ENCODE peak calls at places on chromosomes 12 and 14, in nine cellular contexts. R is fibroblast of pulmonary artery, M is choroid plexus epithelial cell, T is GM06990, B is brain microvascular endothelial cell, S is AG04449, G is GM23248, V is tibial artery, I is heart right ventricle. E is an unnamed sample.

GRCh38 chr12:124938606-124939427 is 24.4 kb upstream of the UBC start:
- DNase-seq in R (peak), M (peak), T (peak), B (peak), S (no peak), G (peak), V (peak), I (peak), E (peak)

GRCh38 chr12:86838709-86839108 is 582.5 kb upstream of the MGAT4C start:
- DNase-seq in R (peak), M (peak), T (no peak), B (no peak), S (no peak), G (no peak), V (no peak), I (no peak), E (no peak)

GRCh38 chr14:34436960-34437728 is 24.9 kb downstream of the SPTSSA start:
- DNase-seq in R (peak), M (peak), T (no peak), B (no peak), S (no peak), G (no peak), V (no peak), I (no peak), E (no peak)

GRCh38 chr12:114316076-114316475 is 89.9 kb downstream of the TBX5 start:
- DNase-seq in R (peak), M (no peak), T (no peak), B (peak), S (peak), G (peak), V (no peak), I (peak), E (no peak)

GRCh38 chr14:69716483-69717187 is 50.3 kb upstream of the SRSF5 start:
- DNase-seq in R (peak), M (peak), T (no peak), B (peak), S (peak), G (peak), V (no peak), I (no peak), E (no peak)

GRCh38 chr12:97177482-97177881 is 270.4 kb downstream of the NEDD1 start:
- DNase-seq in R (no peak), M (no peak), T (no peak), B (no peak), S (no peak), G (no peak), V (no peak), I (no peak), E (no peak)

GRCh38 chr12:122732170-122732569 is 1.5 kb upstream of the HCAR1 start:
- DNase-seq in R (no peak), M (no peak), T (no peak), B (no peak), S (no peak), G (no peak), V (peak), I (no peak), E (no peak)

GRCh38 chr12:94186461-94187237 is 38.3 kb downstream of the PLXNC1 start:
- DNase-seq in R (peak), M (peak), T (no peak), B (peak), S (no peak), G (no peak), V (peak), I (no peak), E (peak)

GRCh38 chr12:31522607-31523006 is 68.3 kb downstream of the DENND5B start:
- DNase-seq in R (no peak), M (no peak), T (no peak), B (no peak), S (no peak), G (no peak), V (no peak), I (no peak), E (no peak)

GRCh38 chr12:65879878-65880277 is 55.6 kb downstream of the HMGA2 start:
- DNase-seq in R (peak), M (peak), T (no peak), B (peak), S (peak), G (peak), V (no peak), I (no peak), E (no peak)

GRCh38 chr14:21668377-21668776 is 5.2 kb downstream of the OR4E1 start:
- DNase-seq in R (peak), M (peak), T (no peak), B (peak), S (no peak), G (no peak), V (no peak), I (no peak), E (no peak)

GRCh38 chr12:45504606-45505005 is 224.9 kb upstream of the ARID2 start:
- DNase-seq in R (no peak), M (no peak), T (no peak), B (no peak), S (no peak), G (no peak), V (no peak), I (no peak), E (no peak)

GRCh38 chr12:117671734-117672133 is 297.1 kb downstream of the KSR2 start:
- DNase-seq in R (no peak), M (peak), T (no peak), B (no peak), S (no peak), G (peak), V (no peak), I (no peak), E (no peak)

GRCh38 chr12:107320929-107321618 is 227.7 kb upstream of the CRY1 start:
- DNase-seq in R (peak), M (peak), T (no peak), B (peak), S (no peak), G (peak), V (no peak), I (no peak), E (no peak)

GRCh38 chr12:123896786-123897185 is 75.8 kb downstream of the CCDC92 start:
- DNase-seq in R (peak), M (no peak), T (no peak), B (no peak), S (peak), G (peak), V (no peak), I (no peak), E (peak)

GRCh38 chr14:50539051-50539450 is 6.7 kb upstream of the MAP4K5 start:
- DNase-seq in R (no peak), M (no peak), T (no peak), B (no peak), S (no peak), G (no peak), V (no peak), I (no peak), E (no peak)

GRCh38 chr14:71006200-71006563 is 98.9 kb downstream of the PCNX1 start:
- DNase-seq in R (no peak), M (no peak), T (no peak), B (no peak), S (no peak), G (peak), V (no peak), I (no peak), E (no peak)

GRCh38 chr12:5830121-5830520 is 114.9 kb downstream of the ANO2 start:
- DNase-seq in R (no peak), M (no peak), T (no peak), B (no peak), S (no peak), G (no peak), V (no peak), I (no peak), E (no peak)

GRCh38 chr14:105022276-105022670 is 1.4 kb upstream of the CDCA4 start:
- DNase-seq in R (no peak), M (no peak), T (no peak), B (no peak), S (no peak), G (peak), V (no peak), I (no peak), E (no peak)
- H3K4me3 ChIP-seq in R (peak), M (peak), T (peak), B (peak), S (peak), G (peak), V (no peak), I (peak), E (no peak)

GRCh38 chr12:12559699-12560296 is 2.9 kb downstream of the DUSP16 start:
- DNase-seq in R (no peak), M (no peak), T (no peak), B (no peak), S (no peak), G (no peak), V (no peak), I (no peak), E (no peak)
- H3K4me3 ChIP-seq in R (peak), M (no peak), T (peak), B (no peak), S (no peak), G (peak), V (no peak), I (peak), E (no peak)

DNA sequence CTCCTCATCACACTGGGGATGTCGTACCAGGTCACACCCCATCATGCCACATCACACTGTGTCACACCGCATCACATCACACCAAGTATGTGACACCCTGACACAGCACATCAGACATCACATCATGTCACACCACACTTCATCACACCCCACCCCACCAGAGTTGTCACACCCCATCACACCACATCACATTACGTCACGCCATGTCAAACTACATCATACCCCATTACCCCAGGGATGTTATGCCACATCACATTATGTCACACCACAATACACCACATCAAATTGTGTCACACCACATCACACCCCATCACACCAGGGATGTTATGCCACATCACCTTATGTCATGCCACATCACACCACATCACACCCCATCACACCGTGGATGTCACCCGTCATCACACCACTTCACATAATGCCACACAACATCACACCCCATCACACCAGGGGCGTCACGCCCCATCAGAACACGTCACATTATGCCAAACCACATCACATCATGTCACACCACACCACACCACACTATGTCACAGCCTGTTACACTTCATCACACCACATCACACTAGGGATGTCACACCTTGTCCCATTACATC is 133.6 kb downstream of the TMEM121 start:
- DNase-seq in R (no peak), M (no peak), T (no peak), B (no peak), S (no peak), G (no peak), V (peak), I (no peak), E (no peak)
- H3K4me3 ChIP-seq in R (no peak), M (no peak), T (no peak), B (no peak), S (no peak), G (no peak), V (no peak), I (no peak), E (no peak)

DNA sequence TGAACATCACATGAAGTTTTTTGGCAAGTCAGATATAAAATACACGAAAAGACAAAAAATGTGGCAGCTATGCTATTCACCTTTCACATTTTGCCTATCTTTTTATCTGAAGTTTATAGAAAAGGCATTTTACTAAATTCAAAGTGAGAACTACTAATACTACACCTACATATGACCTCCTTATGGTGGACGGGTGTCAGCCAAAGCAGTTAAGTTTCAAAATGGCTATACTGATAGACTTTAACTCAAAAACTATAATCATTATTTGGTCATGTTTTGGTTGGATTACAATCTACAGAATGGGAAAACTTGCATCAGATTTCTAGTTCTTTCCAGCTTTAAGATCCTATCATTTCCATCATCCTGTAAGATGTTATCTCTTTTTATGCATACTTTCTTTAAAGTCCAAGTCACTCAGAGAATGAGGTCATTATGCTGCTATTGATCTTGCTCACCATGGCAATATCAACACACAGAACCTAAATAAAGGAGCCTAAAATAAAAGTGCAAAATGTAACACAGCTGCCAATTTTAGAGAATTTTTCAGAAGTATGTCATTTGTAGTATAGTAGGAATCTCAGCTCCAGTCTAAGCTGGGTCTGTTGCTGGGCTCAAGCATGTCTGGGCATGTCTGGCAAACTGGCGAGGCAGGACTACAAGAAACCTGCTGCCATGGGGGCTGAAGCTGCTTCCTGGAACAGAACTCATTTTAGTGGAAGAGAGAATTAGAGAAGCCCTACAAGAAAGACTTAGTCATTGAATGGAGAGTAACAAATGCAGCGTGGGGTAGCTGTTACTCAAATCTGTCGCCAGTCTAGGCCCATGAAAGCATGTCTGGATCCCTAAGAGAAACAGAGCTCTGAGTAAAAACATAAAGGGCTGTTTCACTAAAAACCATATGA is 7.6 kb upstream of the AEBP2 start:
- DNase-seq in R (peak), M (peak), T (peak), B (peak), S (peak), G (peak), V (no peak), I (no peak), E (no peak)
- H3K4me3 ChIP-seq in R (no peak), M (no peak), T (no peak), B (no peak), S (no peak), G (no peak), V (no peak), I (no peak), E (no peak)

GRCh38 chr14:61705017-61705416 is 9.7 kb downstream of the HIF1A start:
- DNase-seq in R (no peak), M (peak), T (no peak), B (no peak), S (no peak), G (peak), V (no peak), I (no peak), E (no peak)

GRCh38 chr14:61704554-61704953 is 9.2 kb downstream of the HIF1A start:
- DNase-seq in R (peak), M (peak), T (no peak), B (no peak), S (no peak), G (peak), V (no peak), I (no peak), E (no peak)

GRCh38 chr14:61706096-61706690 is 10.9 kb downstream of the HIF1A start:
- DNase-seq in R (peak), M (peak), T (no peak), B (no peak), S (no peak), G (peak), V (no peak), I (no peak), E (no peak)

GRCh38 chr14:61701946-61702345 is 6.6 kb downstream of the HIF1A start:
- DNase-seq in R (peak), M (peak), T (no peak), B (no peak), S (no peak), G (peak), V (no peak), I (no peak), E (no peak)

GRCh38 chr14:61703342-61704129 is 8.2 kb downstream of the HIF1A start:
- DNase-seq in R (peak), M (peak), T (no peak), B (no peak), S (no peak), G (peak), V (no peak), I (no peak), E (no peak)
- H3K4me3 ChIP-seq in R (peak), M (peak), T (no peak), B (peak), S (no peak), G (peak), V (no peak), I (no peak), E (no peak)

GRCh38 chr12:53325539-53326061 is 4.2 kb upstream of the AAAS start:
- DNase-seq in R (no peak), M (no peak), T (peak), B (no peak), S (no peak), G (peak), V (peak), I (no peak), E (peak)

GRCh38 chr12:53324779-53325538 is 3.5 kb upstream of the AAAS start:
- DNase-seq in R (peak), M (peak), T (peak), B (peak), S (peak), G (peak), V (peak), I (peak), E (peak)

GRCh38 chr12:53327435-53328042 is 6.1 kb upstream of the AAAS start:
- DNase-seq in R (peak), M (peak), T (no peak), B (no peak), S (no peak), G (peak), V (no peak), I (no peak), E (no peak)

GRCh38 chr12:53328043-53328435 is 6.6 kb upstream of the AAAS start:
- DNase-seq in R (no peak), M (no peak), T (no peak), B (no peak), S (no peak), G (peak), V (no peak), I (no peak), E (no peak)

GRCh38 chr12:53326460-53327185 is 5.2 kb upstream of the AAAS start:
- DNase-seq in R (no peak), M (no peak), T (no peak), B (no peak), S (no peak), G (no peak), V (no peak), I (no peak), E (no peak)
- H3K4me3 ChIP-seq in R (no peak), M (no peak), T (no peak), B (no peak), S (no peak), G (no peak), V (no peak), I (no peak), E (no peak)

GRCh38 chr14:31439554-31439953 is 17.8 kb downstream of the DTD2 start:
- DNase-seq in R (no peak), M (no peak), T (no peak), B (no peak), S (no peak), G (peak), V (no peak), I (no peak), E (no peak)

GRCh38 chr14:31435276-31435675 is 14.9 kb upstream of the HEATR5A start:
- DNase-seq in R (peak), M (peak), T (no peak), B (no peak), S (peak), G (peak), V (no peak), I (no peak), E (no peak)

GRCh38 chr14:31442284-31442683 is 15.0 kb downstream of the DTD2 start:
- DNase-seq in R (no peak), M (no peak), T (no peak), B (no peak), S (no peak), G (no peak), V (no peak), I (no peak), E (no peak)

GRCh38 chr14:31441273-31442110 is 15.8 kb downstream of the DTD2 start:
- DNase-seq in R (peak), M (peak), T (no peak), B (no peak), S (peak), G (peak), V (no peak), I (no peak), E (no peak)

GRCh38 chr14:31440280-31440679 is 17.0 kb downstream of the DTD2 start:
- DNase-seq in R (no peak), M (no peak), T (no peak), B (no peak), S (no peak), G (no peak), V (no peak), I (no peak), E (no peak)
- H3K4me3 ChIP-seq in R (no peak), M (no peak), T (no peak), B (no peak), S (no peak), G (no peak), V (no peak), I (no peak), E (no peak)

GRCh38 chr12:54421175-54421872 is 2.3 kb upstream of the ITGA5 start:
- DNase-seq in R (peak), M (no peak), T (no peak), B (no peak), S (no peak), G (peak), V (peak), I (no peak), E (peak)
- H3K4me3 ChIP-seq in R (no peak), M (no peak), T (no peak), B (no peak), S (no peak), G (no peak), V (peak), I (no peak), E (peak)

E was measured in uterus.